ENCODE peak calls at places on chromosomes 11 and 22, in nine cellular contexts. N is foreskin fibroblast, S is midbrain, W is right lobe of liver, R is M059J, J is left ventricle myocardium superior, M is T-helper 1 cell, B is activated gamma-delta T cell treated with Interleukin-2 at 50 U/mL for 16 hours, A is thoracic aorta. Y is an unnamed sample.

GRCh38 chr22:35736701-35737100 is 19.0 kb downstream of the APOL5 start:
- DNase-seq in N (no peak), S (no peak), W (no peak), R (no peak), J (no peak), M (no peak), B (no peak), A (no peak), Y (no peak)

GRCh38 chr11:75103380-75104026 is 6.8 kb upstream of the OR2AT4 start:
- DNase-seq in N (peak), S (no peak), W (no peak), R (peak), J (no peak), M (no peak), B (no peak), A (no peak), Y (no peak)

GRCh38 chr11:4672470-4672869 is 25.2 kb downstream of the OR51E2 start:
- DNase-seq in N (peak), S (no peak), W (no peak), R (peak), J (no peak), M (no peak), B (no peak), A (no peak), Y (no peak)

GRCh38 chr22:22156716-22157499 is 87.7 kb upstream of the VPREB1 start:
- DNase-seq in N (peak), S (peak), W (peak), R (peak), J (no peak), M (peak), B (peak), A (no peak), Y (peak)

GRCh38 chr11:73784734-73785133 is 2.9 kb upstream of the MRPL48 start:
- DNase-seq in N (no peak), S (no peak), W (no peak), R (no peak), J (no peak), M (no peak), B (no peak), A (no peak), Y (no peak)

GRCh38 chr11:125227151-125227550 is 62.6 kb downstream of the PKNOX2 start:
- DNase-seq in N (no peak), S (no peak), W (no peak), R (no peak), J (no peak), M (no peak), B (no peak), A (no peak), Y (no peak)

GRCh38 chr22:36286096-36286957 is 33.4 kb downstream of the APOL1 start:
- DNase-seq in N (peak), S (peak), W (peak), R (peak), J (peak), M (peak), B (peak), A (peak), Y (peak)

GRCh38 chr22:45511847-45512261 is 9.2 kb downstream of the FBLN1 start:
- DNase-seq in N (peak), S (no peak), W (no peak), R (peak), J (peak), M (no peak), B (no peak), A (no peak), Y (no peak)

GRCh38 chr11:315516-315994 is 1.7 kb downstream of the IFITM1 start:
- DNase-seq in N (no peak), S (no peak), W (no peak), R (no peak), J (no peak), M (no peak), B (no peak), A (no peak), Y (no peak)

GRCh38 chr11:124887667-124888013 is 10.0 kb downstream of the ROBO4 start:
- DNase-seq in N (no peak), S (no peak), W (no peak), R (no peak), J (no peak), M (no peak), B (no peak), A (no peak), Y (no peak)

GRCh38 chr11:45650166-45651095 is 15.0 kb downstream of the CHST1 start:
- DNase-seq in N (no peak), S (no peak), W (no peak), R (no peak), J (no peak), M (no peak), B (no peak), A (no peak), Y (no peak)

GRCh38 chr22:23192133-23192532 is 11.8 kb downstream of the BCR start:
- DNase-seq in N (no peak), S (no peak), W (no peak), R (no peak), J (peak), M (no peak), B (no peak), A (no peak), Y (no peak)

GRCh38 chr11:94734563-94735275 is 33.4 kb upstream of the AMOTL1 start:
- DNase-seq in N (no peak), S (no peak), W (no peak), R (peak), J (no peak), M (no peak), B (no peak), A (no peak), Y (no peak)

GRCh38 chr22:47101321-47101885 is 339.0 kb downstream of the TBC1D22A start:
- DNase-seq in N (no peak), S (no peak), W (no peak), R (no peak), J (no peak), M (no peak), B (no peak), A (no peak), Y (peak)

GRCh38 chr11:43367382-43368178 is 8.9 kb downstream of the TTC17 start:
- DNase-seq in N (peak), S (no peak), W (no peak), R (no peak), J (no peak), M (no peak), B (no peak), A (no peak), Y (no peak)

GRCh38 chr11:117229931-117230285 is 2.0 kb downstream of the PCSK7 start:
- DNase-seq in N (no peak), S (no peak), W (no peak), R (no peak), J (no peak), M (no peak), B (no peak), A (no peak), Y (no peak)

GRCh38 chr22:46338636-46339035 is 3.1 kb downstream of the TRMU start:
- DNase-seq in N (no peak), S (no peak), W (peak), R (no peak), J (peak), M (no peak), B (no peak), A (no peak), Y (no peak)

GRCh38 chr11:118149493-118149892 is 3.1 kb downstream of the SCN4B start:
- DNase-seq in N (no peak), S (no peak), W (no peak), R (no peak), J (no peak), M (no peak), B (no peak), A (no peak), Y (no peak)

GRCh38 chr11:57325735-57326048 is 940 bp upstream of the TNKS1BP1 start:
- DNase-seq in N (no peak), S (no peak), W (no peak), R (no peak), J (peak), M (no peak), B (no peak), A (no peak), Y (peak)

GRCh38 chr11:74896311-74896710 is 52.6 kb downstream of the XRRA1 start:
- DNase-seq in N (no peak), S (no peak), W (no peak), R (no peak), J (no peak), M (no peak), B (no peak), A (no peak), Y (peak)

GRCh38 chr11:73753938-73754337 is 6.9 kb downstream of the RAB6A start:
- DNase-seq in N (no peak), S (no peak), W (no peak), R (no peak), J (no peak), M (no peak), B (no peak), A (no peak), Y (no peak)

GRCh38 chr22:21446128-21446826 is 20.9 kb upstream of the TMEM191C start:
- DNase-seq in N (no peak), S (no peak), W (peak), R (no peak), J (peak), M (no peak), B (no peak), A (no peak), Y (peak)

GRCh38 chr22:46299101-46299500 is 2.4 kb downstream of the GTSE1 start:
- DNase-seq in N (no peak), S (no peak), W (no peak), R (no peak), J (no peak), M (no peak), B (no peak), A (no peak), Y (no peak)

GRCh38 chr11:117461396-117462182 is 133.9 kb downstream of the CEP164 start:
- DNase-seq in N (no peak), S (no peak), W (no peak), R (no peak), J (no peak), M (no peak), B (no peak), A (no peak), Y (no peak)

GRCh38 chr22:41688365-41689211 is at the start of gene SNU13:
- DNase-seq in N (peak), S (peak), W (peak), R (peak), J (peak), M (peak), B (peak), A (peak), Y (peak)

GRCh38 chr11:110082899-110083298 is 10.3 kb upstream of the ZC3H12C start:
- DNase-seq in N (no peak), S (no peak), W (no peak), R (no peak), J (no peak), M (no peak), B (no peak), A (no peak), Y (no peak)

GRCh38 chr11:131311746-131312145 is 58.7 kb upstream of the NTM start:
- DNase-seq in N (no peak), S (no peak), W (no peak), R (no peak), J (no peak), M (no peak), B (no peak), A (no peak), Y (no peak)

GRCh38 chr11:20013346-20014066 is 146.8 kb downstream of the DBX1 start:
- DNase-seq in N (peak), S (no peak), W (no peak), R (no peak), J (no peak), M (no peak), B (no peak), A (no peak), Y (no peak)

GRCh38 chr11:267491-267994 is 10.7 kb upstream of the NLRP6 start:
- DNase-seq in N (no peak), S (no peak), W (peak), R (no peak), J (peak), M (peak), B (peak), A (no peak), Y (peak)

GRCh38 chr22:45007247-45007945 is 2.4 kb downstream of the PHF21B start:
- DNase-seq in N (peak), S (peak), W (peak), R (peak), J (peak), M (no peak), B (no peak), A (no peak), Y (no peak)

GRCh38 chr11:112651345-112651744 is 309.9 kb upstream of the NCAM1 start:
- DNase-seq in N (no peak), S (no peak), W (no peak), R (no peak), J (no peak), M (no peak), B (no peak), A (no peak), Y (no peak)

GRCh38 chr11:17519031-17519430 is 25.2 kb downstream of the USH1C start:
- DNase-seq in N (no peak), S (no peak), W (no peak), R (no peak), J (no peak), M (no peak), B (no peak), A (no peak), Y (no peak)

GRCh38 chr11:62540804-62541671 is 5.6 kb downstream of the AHNAK start:
- DNase-seq in N (peak), S (no peak), W (no peak), R (no peak), J (peak), M (no peak), B (no peak), A (no peak), Y (no peak)

GRCh38 chr11:61587541-61587941 is 6.7 kb upstream of the SYT7 start:
- DNase-seq in N (peak), S (no peak), W (no peak), R (peak), J (peak), M (peak), B (peak), A (no peak), Y (no peak)

GRCh38 chr11:105821366-105821765 is 200.7 kb downstream of the MSANTD4 start:
- DNase-seq in N (peak), S (no peak), W (no peak), R (no peak), J (no peak), M (no peak), B (no peak), A (no peak), Y (no peak)

GRCh38 chr22:20153945-20154344 is 3.1 kb upstream of the CCDC188 start:
- DNase-seq in N (peak), S (no peak), W (no peak), R (no peak), J (no peak), M (no peak), B (no peak), A (no peak), Y (no peak)

Y was measured in left lobe of liver.